ENCODE peak calls at places on chromosome 11, in six cellular contexts. V, H, B, N, O and I are unnamed samples.

GRCh38 chr11:68312117-68312779 is at the start of gene LRP5:
- DNase-seq in V (no peak), H (no peak), B (peak), N (peak), O (peak), I (no peak)

GRCh38 chr11:4607111-4607510 is 920 bp downstream of the TRIM68 start:
- DNase-seq in V (no peak), H (no peak), B (no peak), N (no peak), O (peak), I (no peak)

GRCh38 chr11:85277693-85278092 is 349.5 kb downstream of the DLG2 start:
- DNase-seq in V (no peak), H (no peak), B (no peak), N (no peak), O (no peak), I (no peak)

GRCh38 chr11:16364250-16364649 is 7.9 kb upstream of the SOX6 start:
- DNase-seq in V (no peak), H (no peak), B (no peak), N (no peak), O (no peak), I (no peak)

GRCh38 chr11:99208813-99209212 is 188.1 kb downstream of the CNTN5 start:
- DNase-seq in V (no peak), H (no peak), B (no peak), N (no peak), O (no peak), I (no peak)

GRCh38 chr11:66892926-66893325 is 36.1 kb downstream of the LRFN4 start:
- DNase-seq in V (no peak), H (no peak), B (no peak), N (no peak), O (peak), I (no peak)

GRCh38 chr11:128796275-128796674 is 70.8 kb downstream of the KCNJ1 start:
- DNase-seq in V (no peak), H (peak), B (no peak), N (no peak), O (peak), I (no peak)

GRCh38 chr11:15170170-15170569 is 55.4 kb downstream of the INSC start:
- DNase-seq in V (no peak), H (no peak), B (no peak), N (no peak), O (peak), I (no peak)

GRCh38 chr11:62844154-62844553 is 4.8 kb upstream of the WDR74 start:
- DNase-seq in V (no peak), H (no peak), B (no peak), N (no peak), O (no peak), I (no peak)

GRCh38 chr11:75499423-75500305 is 26.1 kb downstream of the GDPD5 start:
- DNase-seq in V (no peak), H (peak), B (no peak), N (no peak), O (peak), I (peak)

GRCh38 chr11:113675003-113675471 is 31.1 kb downstream of the TMPRSS5 start:
- DNase-seq in V (no peak), H (peak), B (no peak), N (no peak), O (peak), I (no peak)

GRCh38 chr11:66278396-66279091 is 569 bp downstream of the CNIH2 start:
- DNase-seq in V (no peak), H (no peak), B (no peak), N (no peak), O (no peak), I (no peak)

GRCh38 chr11:67584205-67584880 is 731 bp downstream of the GSTP1 start:
- DNase-seq in V (no peak), H (peak), B (peak), N (peak), O (peak), I (peak)

GRCh38 chr11:61601512-61601911 is 20.6 kb upstream of the SYT7 start:
- DNase-seq in V (no peak), H (no peak), B (peak), N (no peak), O (no peak), I (no peak)

GRCh38 chr11:33895752-33896137 is 3.9 kb upstream of the LMO2 start:
- DNase-seq in V (no peak), H (peak), B (no peak), N (no peak), O (no peak), I (no peak)

GRCh38 chr11:85665756-85666155 is 827 bp upstream of the CREBZF start:
- DNase-seq in V (no peak), H (no peak), B (no peak), N (no peak), O (no peak), I (no peak)

GRCh38 chr11:12362857-12363256 is 14.5 kb upstream of the PARVA start:
- DNase-seq in V (no peak), H (no peak), B (no peak), N (no peak), O (no peak), I (no peak)

GRCh38 chr11:66277475-66278391 is at the start of gene CNIH2:
- DNase-seq in V (no peak), H (no peak), B (peak), N (peak), O (no peak), I (no peak)

GRCh38 chr11:35366798-35367197 is 52.6 kb downstream of the SLC1A2 start:
- DNase-seq in V (no peak), H (no peak), B (no peak), N (no peak), O (no peak), I (no peak)

GRCh38 chr11:12110201-12110713 is at the start of gene MICAL2:
- DNase-seq in V (peak), H (peak), B (peak), N (peak), O (peak), I (peak)

GRCh38 chr11:111525456-111525855 is 10.9 kb downstream of the HOATZ start:
- DNase-seq in V (no peak), H (no peak), B (no peak), N (no peak), O (no peak), I (no peak)

GRCh38 chr11:131580466-131580865 is 210.1 kb downstream of the NTM start:
- DNase-seq in V (no peak), H (no peak), B (no peak), N (no peak), O (no peak), I (no peak)

GRCh38 chr11:86588566-86589090 is 83.8 kb downstream of the ME3 start:
- DNase-seq in V (no peak), H (no peak), B (no peak), N (no peak), O (no peak), I (no peak)

GRCh38 chr11:93929407-93929806 is 79.0 kb upstream of the VSTM5 start:
- DNase-seq in V (no peak), H (no peak), B (no peak), N (no peak), O (no peak), I (no peak)

GRCh38 chr11:3130269-3131071 is 34.6 kb downstream of the OSBPL5 start:
- DNase-seq in V (no peak), H (peak), B (peak), N (peak), O (no peak), I (no peak)

GRCh38 chr11:41308286-41308685 is 151.2 kb downstream of the LRRC4C start:
- DNase-seq in V (no peak), H (no peak), B (no peak), N (no peak), O (no peak), I (no peak)

GRCh38 chr11:17979770-17980371 is 33.0 kb downstream of the SERGEF start:
- DNase-seq in V (peak), H (no peak), B (peak), N (no peak), O (peak), I (peak)

GRCh38 chr11:6357222-6357621 is 33.1 kb upstream of the SMPD1 start:
- DNase-seq in V (no peak), H (peak), B (peak), N (no peak), O (peak), I (peak)

GRCh38 chr11:113147249-113147648 is 167.1 kb upstream of the TTC12 start:
- DNase-seq in V (peak), H (no peak), B (no peak), N (no peak), O (no peak), I (no peak)

GRCh38 chr11:111367411-111368284 is 11.4 kb downstream of the POU2AF1 start:
- DNase-seq in V (no peak), H (no peak), B (no peak), N (no peak), O (no peak), I (no peak)

GRCh38 chr11:2931416-2931746 is 2.2 kb upstream of the PHLDA2 start:
- DNase-seq in V (no peak), H (no peak), B (no peak), N (no peak), O (no peak), I (no peak)

GRCh38 chr11:76276773-76277155 is 70.5 kb upstream of the WNT11 start:
- DNase-seq in V (no peak), H (no peak), B (no peak), N (no peak), O (no peak), I (no peak)

GRCh38 chr11:38060930-38061329 is 1462.9 kb upstream of the RAG2 start:
- DNase-seq in V (no peak), H (peak), B (no peak), N (no peak), O (no peak), I (no peak)

GRCh38 chr11:119424775-119425174 is 1.8 kb upstream of the THY1 start:
- DNase-seq in V (no peak), H (no peak), B (no peak), N (no peak), O (no peak), I (no peak)

GRCh38 chr11:126546191-126546590 is 190.7 kb downstream of the ST3GAL4 start:
- DNase-seq in V (no peak), H (no peak), B (no peak), N (no peak), O (peak), I (no peak)

GRCh38 chr11:76863196-76863777 is 2.6 kb downstream of the ACER3 start:
- DNase-seq in V (no peak), H (no peak), B (no peak), N (no peak), O (no peak), I (no peak)

GRCh38 chr11:109993786-109994185 is 99.4 kb upstream of the ZC3H12C start:
- DNase-seq in V (no peak), H (no peak), B (no peak), N (no peak), O (peak), I (no peak)

GRCh38 chr11:131662310-131662709 is 291.9 kb downstream of the NTM start:
- DNase-seq in V (no peak), H (no peak), B (no peak), N (no peak), O (no peak), I (no peak)

GRCh38 chr11:16512163-16512562 is 155.8 kb upstream of the SOX6 start:
- DNase-seq in V (no peak), H (no peak), B (no peak), N (no peak), O (peak), I (no peak)

GRCh38 chr11:81303265-81303664 is 1430.4 kb downstream of the FAM181B start:
- DNase-seq in V (no peak), H (no peak), B (no peak), N (no peak), O (no peak), I (no peak)

GRCh38 chr11:116774661-116775060 is 1.9 kb upstream of the BUD13 start:
- DNase-seq in V (no peak), H (no peak), B (no peak), N (no peak), O (no peak), I (no peak)
- H3K27ac ChIP-seq in V (no peak), H (no peak), B (no peak), N (no peak), O (no peak), I (no peak)

DNA sequence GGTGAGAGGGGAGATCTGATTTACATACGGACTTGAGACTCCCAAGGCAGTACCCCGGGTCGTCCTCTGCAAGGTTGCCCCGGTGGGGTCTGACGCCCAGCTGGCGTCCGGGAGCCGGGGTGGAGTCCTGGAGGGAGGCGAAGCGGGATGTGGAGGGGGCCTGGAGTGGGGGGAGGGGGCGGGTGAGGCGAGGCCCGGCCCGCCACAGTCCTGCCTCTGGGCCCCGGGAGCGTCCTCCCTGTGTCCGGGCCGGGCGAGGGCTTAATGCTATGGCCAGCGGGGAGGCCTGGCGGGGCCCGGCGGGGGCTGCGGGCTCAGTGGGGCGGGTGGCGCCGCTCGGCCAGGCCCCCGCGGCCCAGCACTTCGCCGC is 2.4 kb upstream of the MYBPC3 start:
- DNase-seq in V (peak), H (no peak), B (no peak), N (no peak), O (no peak), I (no peak)
- H3K27ac ChIP-seq in V (no peak), H (no peak), B (no peak), N (no peak), O (no peak), I (no peak)

GRCh38 chr11:121439337-121439736 is 12.8 kb upstream of the SORL1 start:
- DNase-seq in V (no peak), H (no peak), B (no peak), N (no peak), O (no peak), I (no peak)
- H3K27ac ChIP-seq in V (no peak), H (no peak), B (no peak), N (no peak), O (no peak), I (no peak)

GRCh38 chr11:46345131-46345597 is 2.1 kb upstream of the DGKZ start:
- DNase-seq in V (peak), H (peak), B (no peak), N (no peak), O (no peak), I (no peak)
- H3K27ac ChIP-seq in V (no peak), H (peak), B (no peak), N (no peak), O (no peak), I (peak)

GRCh38 chr11:1761110-1761856 is 2.4 kb downstream of the CTSD start:
- DNase-seq in V (no peak), H (no peak), B (no peak), N (peak), O (no peak), I (no peak)

GRCh38 chr11:1763796-1764661 is at the start of gene CTSD:
- DNase-seq in V (peak), H (no peak), B (peak), N (peak), O (peak), I (peak)

GRCh38 chr11:1761857-1762536 is 1.7 kb downstream of the CTSD start:
- DNase-seq in V (no peak), H (no peak), B (no peak), N (no peak), O (no peak), I (no peak)

GRCh38 chr11:1763336-1763795 is 361 bp downstream of the CTSD start:
- DNase-seq in V (no peak), H (no peak), B (no peak), N (no peak), O (no peak), I (no peak)

DNA sequence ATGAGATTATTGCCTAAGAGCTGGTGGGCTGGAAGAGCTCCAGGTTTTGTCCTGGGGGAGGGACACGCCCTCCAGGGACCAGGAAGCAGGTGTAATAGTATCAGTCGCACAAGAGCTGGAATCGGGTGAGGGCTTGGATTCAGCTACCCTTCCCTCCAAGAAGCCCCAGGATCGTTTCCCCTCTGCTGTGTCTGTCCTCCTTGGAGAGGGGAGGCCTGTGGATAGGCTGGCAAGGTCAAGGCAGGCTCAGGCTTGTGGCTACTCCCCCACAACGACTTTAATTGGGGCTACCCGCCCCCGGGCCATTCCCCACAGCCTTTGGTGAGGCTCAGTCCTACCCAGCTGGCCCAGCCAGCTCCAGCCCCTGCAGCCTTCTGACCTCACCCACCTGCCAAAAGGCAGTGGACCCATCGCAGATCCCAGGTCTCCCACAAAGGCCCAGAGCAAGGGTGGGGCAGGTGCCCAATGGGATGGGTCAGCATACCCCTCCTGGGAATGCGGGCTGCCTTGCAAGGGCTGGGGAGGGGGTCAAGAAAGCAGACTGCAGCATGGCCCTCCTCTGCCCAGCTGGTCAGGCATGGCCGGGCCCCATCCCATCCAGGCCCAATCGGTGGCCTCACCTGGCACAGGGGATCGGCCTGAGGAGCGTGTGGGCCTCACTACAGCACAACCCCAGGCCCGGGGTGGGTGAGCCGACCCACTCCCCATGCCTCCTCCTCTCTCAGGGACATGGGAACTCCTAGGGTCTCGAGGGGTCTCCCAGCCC is 1.0 kb downstream of the CTSD start:
- DNase-seq in V (no peak), H (no peak), B (peak), N (peak), O (no peak), I (peak)
- H3K27ac ChIP-seq in V (no peak), H (no peak), B (peak), N (peak), O (no peak), I (peak)

GRCh38 chr11:8714622-8715225 is 32.1 kb downstream of the RPL27A start:
- DNase-seq in V (no peak), H (no peak), B (no peak), N (no peak), O (no peak), I (no peak)
- H3K27ac ChIP-seq in V (no peak), H (no peak), B (no peak), N (no peak), O (no peak), I (no peak)

DNA sequence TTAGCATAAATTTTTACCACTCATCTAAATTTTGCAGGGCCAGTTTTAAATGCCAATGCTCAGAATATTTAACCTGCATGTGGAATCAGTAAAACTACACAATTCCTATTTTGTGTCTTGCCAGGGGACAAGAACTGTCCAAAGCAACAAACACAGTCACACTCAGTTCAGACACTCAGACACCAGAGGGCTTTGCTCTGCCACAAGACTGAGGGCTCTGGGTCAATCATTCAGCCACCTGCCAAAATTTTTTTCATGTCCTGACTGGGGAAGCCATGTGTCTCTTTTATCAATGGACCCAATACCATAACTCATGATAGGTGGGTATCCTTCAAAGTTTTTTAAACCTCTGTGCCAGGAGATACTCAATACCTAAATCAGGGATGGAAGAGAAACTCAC is 304.0 kb upstream of the ANO3 start:
- DNase-seq in V (no peak), H (no peak), B (no peak), N (no peak), O (no peak), I (no peak)
- H3K27ac ChIP-seq in V (no peak), H (no peak), B (no peak), N (no peak), O (peak), I (no peak)

GRCh38 chr11:116986521-116987105 is 111.6 kb downstream of the SIK3 start:
- DNase-seq in V (no peak), H (peak), B (no peak), N (no peak), O (peak), I (no peak)

GRCh38 chr11:116984589-116984988 is 113.6 kb downstream of the SIK3 start:
- DNase-seq in V (no peak), H (peak), B (no peak), N (no peak), O (peak), I (no peak)

GRCh38 chr11:116980136-116980793 is 118.0 kb downstream of the SIK3 start:
- DNase-seq in V (no peak), H (no peak), B (no peak), N (no peak), O (no peak), I (no peak)

GRCh38 chr11:116981216-116981887 is 116.9 kb downstream of the SIK3 start:
- DNase-seq in V (no peak), H (no peak), B (no peak), N (no peak), O (no peak), I (no peak)

DNA sequence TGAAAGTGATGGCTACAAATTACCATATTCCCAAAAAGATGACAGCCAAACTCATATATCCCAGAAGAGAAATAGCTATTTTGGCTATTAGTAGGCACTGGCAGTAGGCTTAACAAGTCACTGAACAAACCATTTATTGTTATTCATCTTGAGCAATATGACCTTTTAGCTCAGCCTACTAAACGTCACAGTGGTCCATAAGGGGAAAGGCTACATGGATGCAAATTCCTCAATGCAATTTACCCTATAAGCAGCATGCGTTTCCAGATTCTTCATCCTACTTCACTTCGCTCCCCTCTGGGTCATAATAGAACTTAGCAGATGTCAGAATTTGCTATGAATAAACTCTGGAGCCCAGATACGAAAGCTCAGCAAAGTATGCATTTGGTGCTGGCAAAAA is 114.0 kb downstream of the SIK3 start:
- DNase-seq in V (no peak), H (no peak), B (no peak), N (no peak), O (peak), I (no peak)
- H3K27ac ChIP-seq in V (no peak), H (no peak), B (no peak), N (no peak), O (peak), I (peak)

GRCh38 chr11:8759634-8760033 is 77.0 kb downstream of the RPL27A start:
- DNase-seq in V (no peak), H (no peak), B (peak), N (no peak), O (no peak), I (no peak)
- H3K27ac ChIP-seq in V (no peak), H (no peak), B (no peak), N (no peak), O (peak), I (peak)

DNA sequence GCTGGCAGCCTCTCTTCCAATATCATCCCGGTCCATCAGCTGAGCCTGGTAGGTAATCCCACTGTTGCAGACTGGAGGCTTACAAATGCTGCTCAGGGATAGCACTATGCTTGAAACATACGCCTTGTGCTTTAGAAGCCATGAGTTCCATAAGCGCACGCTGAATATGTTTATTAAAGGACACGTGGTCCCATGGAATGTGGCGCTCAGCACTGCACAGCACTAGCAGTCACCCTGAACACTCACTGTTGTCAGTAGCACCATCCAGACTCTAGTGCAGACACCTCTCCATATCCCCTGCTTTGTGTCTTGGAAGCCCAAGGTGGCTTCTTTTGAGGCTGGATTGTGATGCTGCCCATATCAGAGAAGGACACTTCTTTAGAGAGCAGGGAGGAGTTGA is 120.9 kb downstream of the MAML2 start:
- DNase-seq in V (no peak), H (no peak), B (no peak), N (no peak), O (peak), I (no peak)
- H3K27ac ChIP-seq in V (no peak), H (no peak), B (no peak), N (no peak), O (no peak), I (no peak)